ENCODE peak calls at places on chromosome 14, in seven cellular contexts. B is T-helper 1 cell; F is stimulated activated CD4-positive, alpha-beta T cell treated with anti-CD3 and anti-CD28 coated beads, Interleukin-1b, Interleukin-23, amount 100 ng/mL, for 1 hour; U is OCI-LY7; Z is left cardiac atrium; M is H4; Q is choroid plexus epithelial cell. J is an unnamed sample.

GRCh38 chr14:25237845-25238244 is 187.9 kb upstream of the STXBP6 start:
- DNase-seq in M (peak), Z (no peak), U (peak), F (no peak), B (no peak), Q (peak), J (peak)

GRCh38 chr14:50601405-50601804 is 41.5 kb downstream of the ATL1 start:
- DNase-seq in U (no peak), Q (peak), M (no peak), Z (no peak), B (no peak), F (no peak), J (peak)

GRCh38 chr14:59265808-59266207 is 77.3 kb downstream of the DAAM1 start:
- DNase-seq in B (peak), Z (no peak), Q (no peak), M (no peak), U (no peak), F (no peak), J (peak)

GRCh38 chr14:23895480-23895879 is 58.1 kb upstream of the DHRS4 start:
- DNase-seq in Q (peak), U (peak), M (no peak), F (no peak), B (no peak), Z (peak), J (no peak)

GRCh38 chr14:79418649-79419415 is 792.5 kb downstream of the DIO2 start:
- DNase-seq in Z (no peak), Q (no peak), U (no peak), B (no peak), M (no peak), F (no peak), J (no peak)

GRCh38 chr14:27845241-27845850 is 921.2 kb upstream of the FOXG1 start:
- DNase-seq in B (no peak), Z (peak), M (no peak), F (no peak), Q (no peak), U (no peak), J (no peak)

GRCh38 chr14:21924479-21924878 is 250.9 kb upstream of the OR4E1 start:
- DNase-seq in Q (no peak), Z (no peak), M (no peak), F (no peak), U (peak), B (peak), J (no peak)

GRCh38 chr14:104876251-104876699 is 11.2 kb downstream of the CEP170B start:
- DNase-seq in F (peak), Z (no peak), M (no peak), Q (peak), B (no peak), U (peak), J (peak)

GRCh38 chr14:80414080-80414479 is 202.8 kb upstream of the DIO2 start:
- DNase-seq in U (no peak), Z (no peak), M (no peak), Q (no peak), B (no peak), F (no peak), J (no peak)

GRCh38 chr14:31059152-31059924 is 33.2 kb upstream of the STRN3 start:
- DNase-seq in F (no peak), M (peak), Z (peak), Q (peak), B (no peak), U (no peak), J (peak)

GRCh38 chr14:42664185-42664584 is 1057.5 kb downstream of the LRFN5 start:
- DNase-seq in Q (no peak), B (no peak), M (no peak), F (no peak), Z (no peak), U (no peak), J (no peak)

GRCh38 chr14:31933716-31934115 is 143.4 kb upstream of the ARHGAP5 start:
- DNase-seq in B (no peak), Z (no peak), F (no peak), U (no peak), Q (peak), M (peak), J (no peak)

GRCh38 chr14:22852599-22852939 is 16.2 kb downstream of the MMP14 start:
- DNase-seq in U (no peak), Q (no peak), Z (no peak), F (no peak), M (no peak), B (no peak), J (no peak)

J was measured in mammary epithelial cell.